ENCODE peak calls at places on chromosomes 12 and 14, in ten cellular contexts. One of them, this sample, is unnamed.

GRCh38 chr14:22668417-22668816 is 24.3 kb upstream of the OR6J1 start:
- DNase-seq in T-helper 2 cell: no peak
- DNase-seq in nucleus accumbens: no peak
- DNase-seq in H9: no peak
- DNase-seq in stimulated activated CD8-positive, alpha-beta memory T cell treated with anti-CD3 and anti-CD28 coated beads, Interleukin-12 subunit alpha, Interleukin-12 subunit beta, amount 100 ng/mL, for 1 hour: no peak
- DNase-seq in anterior cingulate cortex: no peak
- DNase-seq in fibroblast of lung: peak
- DNase-seq in GM10248: no peak
- DNase-seq in D341Med: no peak
- DNase-seq in effector CD8-positive, alpha-beta T cell: no peak
- DNase-seq in this sample: no peak

GRCh38 chr14:61701946-61702345 is 6.6 kb downstream of the HIF1A start:
- DNase-seq in stimulated activated CD8-positive, alpha-beta memory T cell treated with anti-CD3 and anti-CD28 coated beads, Interleukin-12 subunit alpha, Interleukin-12 subunit beta, amount 100 ng/mL, for 1 hour: no peak
- DNase-seq in GM10248: no peak
- DNase-seq in effector CD8-positive, alpha-beta T cell: no peak
- DNase-seq in D341Med: no peak
- DNase-seq in H9: no peak
- DNase-seq in T-helper 2 cell: no peak
- DNase-seq in fibroblast of lung: no peak
- DNase-seq in nucleus accumbens: no peak
- DNase-seq in anterior cingulate cortex: no peak
- DNase-seq in this sample: no peak

GRCh38 chr12:105721051-105721825 is 390.7 kb downstream of the C12orf75 start:
- DNase-seq in T-helper 2 cell: no peak
- DNase-seq in fibroblast of lung: no peak
- DNase-seq in nucleus accumbens: no peak
- DNase-seq in GM10248: no peak
- DNase-seq in effector CD8-positive, alpha-beta T cell: no peak
- DNase-seq in anterior cingulate cortex: no peak
- DNase-seq in H9: no peak
- DNase-seq in D341Med: no peak
- DNase-seq in stimulated activated CD8-positive, alpha-beta memory T cell treated with anti-CD3 and anti-CD28 coated beads, Interleukin-12 subunit alpha, Interleukin-12 subunit beta, amount 100 ng/mL, for 1 hour: no peak
- DNase-seq in this sample: peak

GRCh38 chr14:71236430-71236829 is 329.2 kb downstream of the PCNX1 start:
- DNase-seq in stimulated activated CD8-positive, alpha-beta memory T cell treated with anti-CD3 and anti-CD28 coated beads, Interleukin-12 subunit alpha, Interleukin-12 subunit beta, amount 100 ng/mL, for 1 hour: no peak
- DNase-seq in GM10248: no peak
- DNase-seq in effector CD8-positive, alpha-beta T cell: no peak
- DNase-seq in T-helper 2 cell: no peak
- DNase-seq in H9: no peak
- DNase-seq in D341Med: no peak
- DNase-seq in fibroblast of lung: no peak
- DNase-seq in nucleus accumbens: no peak
- DNase-seq in anterior cingulate cortex: no peak
- DNase-seq in this sample: no peak

GRCh38 chr12:49345840-49346658 is 639 bp upstream of the DNAJC22 start:
- DNase-seq in stimulated activated CD8-positive, alpha-beta memory T cell treated with anti-CD3 and anti-CD28 coated beads, Interleukin-12 subunit alpha, Interleukin-12 subunit beta, amount 100 ng/mL, for 1 hour: no peak
- DNase-seq in D341Med: peak
- DNase-seq in GM10248: peak
- DNase-seq in effector CD8-positive, alpha-beta T cell: no peak
- DNase-seq in T-helper 2 cell: no peak
- DNase-seq in H9: peak
- DNase-seq in fibroblast of lung: no peak
- DNase-seq in nucleus accumbens: no peak
- DNase-seq in anterior cingulate cortex: no peak
- DNase-seq in this sample: no peak

GRCh38 chr14:55297611-55298323 is 26.5 kb downstream of the FBXO34 start:
- DNase-seq in D341Med: no peak
- DNase-seq in GM10248: peak
- DNase-seq in nucleus accumbens: no peak
- DNase-seq in effector CD8-positive, alpha-beta T cell: no peak
- DNase-seq in stimulated activated CD8-positive, alpha-beta memory T cell treated with anti-CD3 and anti-CD28 coated beads, Interleukin-12 subunit alpha, Interleukin-12 subunit beta, amount 100 ng/mL, for 1 hour: no peak
- DNase-seq in T-helper 2 cell: no peak
- DNase-seq in anterior cingulate cortex: no peak
- DNase-seq in H9: no peak
- DNase-seq in fibroblast of lung: no peak
- DNase-seq in this sample: no peak

GRCh38 chr12:115404761-115405470 is 720.9 kb upstream of the TBX3 start:
- DNase-seq in GM10248: no peak
- DNase-seq in effector CD8-positive, alpha-beta T cell: no peak
- DNase-seq in nucleus accumbens: no peak
- DNase-seq in anterior cingulate cortex: no peak
- DNase-seq in fibroblast of lung: peak
- DNase-seq in D341Med: no peak
- DNase-seq in H9: no peak
- DNase-seq in T-helper 2 cell: no peak
- DNase-seq in stimulated activated CD8-positive, alpha-beta memory T cell treated with anti-CD3 and anti-CD28 coated beads, Interleukin-12 subunit alpha, Interleukin-12 subunit beta, amount 100 ng/mL, for 1 hour: no peak
- DNase-seq in this sample: peak

GRCh38 chr14:100400115-100400514 is 77.0 kb downstream of the SLC25A47 start:
- DNase-seq in anterior cingulate cortex: no peak
- DNase-seq in nucleus accumbens: no peak
- DNase-seq in stimulated activated CD8-positive, alpha-beta memory T cell treated with anti-CD3 and anti-CD28 coated beads, Interleukin-12 subunit alpha, Interleukin-12 subunit beta, amount 100 ng/mL, for 1 hour: no peak
- DNase-seq in D341Med: peak
- DNase-seq in GM10248: no peak
- DNase-seq in H9: no peak
- DNase-seq in fibroblast of lung: no peak
- DNase-seq in T-helper 2 cell: no peak
- DNase-seq in effector CD8-positive, alpha-beta T cell: no peak
- DNase-seq in this sample: no peak

GRCh38 chr12:51907083-51907863 is at the start of gene ACVRL1:
- DNase-seq in H9: no peak
- DNase-seq in effector CD8-positive, alpha-beta T cell: no peak
- DNase-seq in nucleus accumbens: no peak
- DNase-seq in stimulated activated CD8-positive, alpha-beta memory T cell treated with anti-CD3 and anti-CD28 coated beads, Interleukin-12 subunit alpha, Interleukin-12 subunit beta, amount 100 ng/mL, for 1 hour: no peak
- DNase-seq in GM10248: no peak
- DNase-seq in anterior cingulate cortex: no peak
- DNase-seq in T-helper 2 cell: no peak
- DNase-seq in fibroblast of lung: peak
- DNase-seq in D341Med: peak
- DNase-seq in this sample: no peak

GRCh38 chr12:93974252-93974651 is 174.1 kb upstream of the PLXNC1 start:
- DNase-seq in nucleus accumbens: no peak
- DNase-seq in H9: no peak
- DNase-seq in D341Med: no peak
- DNase-seq in GM10248: no peak
- DNase-seq in anterior cingulate cortex: peak
- DNase-seq in T-helper 2 cell: no peak
- DNase-seq in stimulated activated CD8-positive, alpha-beta memory T cell treated with anti-CD3 and anti-CD28 coated beads, Interleukin-12 subunit alpha, Interleukin-12 subunit beta, amount 100 ng/mL, for 1 hour: no peak
- DNase-seq in effector CD8-positive, alpha-beta T cell: no peak
- DNase-seq in fibroblast of lung: no peak
- DNase-seq in this sample: no peak

GRCh38 chr12:116922194-116922897 is 11.6 kb downstream of the FBXW8 start:
- DNase-seq in D341Med: no peak
- DNase-seq in stimulated activated CD8-positive, alpha-beta memory T cell treated with anti-CD3 and anti-CD28 coated beads, Interleukin-12 subunit alpha, Interleukin-12 subunit beta, amount 100 ng/mL, for 1 hour: no peak
- DNase-seq in GM10248: peak
- DNase-seq in fibroblast of lung: peak
- DNase-seq in effector CD8-positive, alpha-beta T cell: no peak
- DNase-seq in nucleus accumbens: no peak
- DNase-seq in T-helper 2 cell: no peak
- DNase-seq in anterior cingulate cortex: no peak
- DNase-seq in H9: no peak
- DNase-seq in this sample: no peak

GRCh38 chr12:37547611-37548010 is 769.0 kb upstream of the ALG10B start:
- DNase-seq in anterior cingulate cortex: no peak
- DNase-seq in D341Med: no peak
- DNase-seq in stimulated activated CD8-positive, alpha-beta memory T cell treated with anti-CD3 and anti-CD28 coated beads, Interleukin-12 subunit alpha, Interleukin-12 subunit beta, amount 100 ng/mL, for 1 hour: no peak
- DNase-seq in fibroblast of lung: no peak
- DNase-seq in GM10248: no peak
- DNase-seq in nucleus accumbens: no peak
- DNase-seq in T-helper 2 cell: no peak
- DNase-seq in H9: no peak
- DNase-seq in effector CD8-positive, alpha-beta T cell: no peak
- DNase-seq in this sample: no peak

GRCh38 chr12:19550626-19551025 is 111.3 kb downstream of the AEBP2 start:
- DNase-seq in D341Med: no peak
- DNase-seq in stimulated activated CD8-positive, alpha-beta memory T cell treated with anti-CD3 and anti-CD28 coated beads, Interleukin-12 subunit alpha, Interleukin-12 subunit beta, amount 100 ng/mL, for 1 hour: no peak
- DNase-seq in GM10248: no peak
- DNase-seq in T-helper 2 cell: no peak
- DNase-seq in H9: no peak
- DNase-seq in effector CD8-positive, alpha-beta T cell: no peak
- DNase-seq in fibroblast of lung: no peak
- DNase-seq in anterior cingulate cortex: no peak
- DNase-seq in nucleus accumbens: no peak
- DNase-seq in this sample: no peak

GRCh38 chr12:121917950-121918678 is at the start of gene CFAP251:
- DNase-seq in effector CD8-positive, alpha-beta T cell: peak
- DNase-seq in H9: peak
- DNase-seq in anterior cingulate cortex: peak
- DNase-seq in stimulated activated CD8-positive, alpha-beta memory T cell treated with anti-CD3 and anti-CD28 coated beads, Interleukin-12 subunit alpha, Interleukin-12 subunit beta, amount 100 ng/mL, for 1 hour: peak
- DNase-seq in D341Med: peak
- DNase-seq in GM10248: peak
- DNase-seq in nucleus accumbens: peak
- DNase-seq in fibroblast of lung: peak
- DNase-seq in T-helper 2 cell: peak
- DNase-seq in this sample: peak

GRCh38 chr12:92044435-92044834 is 101.2 kb downstream of the BTG1 start:
- DNase-seq in GM10248: no peak
- DNase-seq in T-helper 2 cell: no peak
- DNase-seq in effector CD8-positive, alpha-beta T cell: no peak
- DNase-seq in stimulated activated CD8-positive, alpha-beta memory T cell treated with anti-CD3 and anti-CD28 coated beads, Interleukin-12 subunit alpha, Interleukin-12 subunit beta, amount 100 ng/mL, for 1 hour: no peak
- DNase-seq in nucleus accumbens: no peak
- DNase-seq in fibroblast of lung: no peak
- DNase-seq in D341Med: no peak
- DNase-seq in anterior cingulate cortex: no peak
- DNase-seq in H9: no peak
- DNase-seq in this sample: no peak

GRCh38 chr12:75923964-75924666 is 107.5 kb downstream of the PHLDA1 start:
- DNase-seq in stimulated activated CD8-positive, alpha-beta memory T cell treated with anti-CD3 and anti-CD28 coated beads, Interleukin-12 subunit alpha, Interleukin-12 subunit beta, amount 100 ng/mL, for 1 hour: no peak
- DNase-seq in D341Med: no peak
- DNase-seq in effector CD8-positive, alpha-beta T cell: no peak
- DNase-seq in anterior cingulate cortex: no peak
- DNase-seq in T-helper 2 cell: no peak
- DNase-seq in GM10248: no peak
- DNase-seq in nucleus accumbens: no peak
- DNase-seq in fibroblast of lung: peak
- DNase-seq in H9: no peak
- DNase-seq in this sample: no peak

GRCh38 chr14:75374911-75375310 is 52.9 kb upstream of the JDP2 start:
- DNase-seq in anterior cingulate cortex: no peak
- DNase-seq in nucleus accumbens: no peak
- DNase-seq in effector CD8-positive, alpha-beta T cell: no peak
- DNase-seq in D341Med: no peak
- DNase-seq in fibroblast of lung: no peak
- DNase-seq in T-helper 2 cell: no peak
- DNase-seq in stimulated activated CD8-positive, alpha-beta memory T cell treated with anti-CD3 and anti-CD28 coated beads, Interleukin-12 subunit alpha, Interleukin-12 subunit beta, amount 100 ng/mL, for 1 hour: no peak
- DNase-seq in H9: no peak
- DNase-seq in GM10248: no peak
- DNase-seq in this sample: no peak

GRCh38 chr12:91813701-91814100 is 331.9 kb downstream of the BTG1 start:
- DNase-seq in effector CD8-positive, alpha-beta T cell: no peak
- DNase-seq in GM10248: no peak
- DNase-seq in nucleus accumbens: no peak
- DNase-seq in fibroblast of lung: peak
- DNase-seq in anterior cingulate cortex: no peak
- DNase-seq in stimulated activated CD8-positive, alpha-beta memory T cell treated with anti-CD3 and anti-CD28 coated beads, Interleukin-12 subunit alpha, Interleukin-12 subunit beta, amount 100 ng/mL, for 1 hour: no peak
- DNase-seq in H9: no peak
- DNase-seq in D341Med: no peak
- DNase-seq in T-helper 2 cell: no peak
- DNase-seq in this sample: no peak